ENCODE peak calls at places on chromosomes 6 and 20, in five cellular contexts. N, E, G, D and B are unnamed samples.

GRCh38 chr6:9083108-9083507 is 647.8 kb upstream of the SLC35B3 start:
- DNase-seq in N (no peak), E (no peak), G (no peak), D (no peak), B (no peak)

GRCh38 chr20:63700199-63701050 is 4.0 kb downstream of the TNFRSF6B start:
- DNase-seq in N (no peak), E (no peak), G (no peak), D (no peak), B (no peak)

GRCh38 chr6:6825986-6826901 is 237.7 kb downstream of the LY86 start:
- DNase-seq in N (peak), E (no peak), G (no peak), D (no peak), B (no peak)

GRCh38 chr6:8481727-8482126 is 46.4 kb upstream of the SLC35B3 start:
- DNase-seq in N (no peak), E (no peak), G (no peak), D (no peak), B (no peak)

GRCh38 chr6:128516514-128516898 is 3.9 kb downstream of the PTPRK start:
- DNase-seq in N (peak), E (no peak), G (no peak), D (no peak), B (no peak)

GRCh38 chr6:31734703-31735500 is 1.4 kb downstream of the CLIC1 start:
- DNase-seq in N (peak), E (no peak), G (no peak), D (peak), B (peak)

GRCh38 chr20:50144362-50144761 is 9.2 kb downstream of the PEDS1 start:
- DNase-seq in N (peak), E (no peak), G (no peak), D (peak), B (no peak)

GRCh38 chr6:166760288-166760687 is 133.2 kb upstream of the RPS6KA2 start:
- DNase-seq in N (no peak), E (no peak), G (no peak), D (no peak), B (no peak)

GRCh38 chr20:25867776-25868649 is 171.4 kb upstream of the ZNF337 start:
- DNase-seq in N (peak), E (peak), G (peak), D (no peak), B (no peak)

GRCh38 chr6:103798166-103798565 is 1061.6 kb downstream of the HACE1 start:
- DNase-seq in N (no peak), E (no peak), G (no peak), D (no peak), B (no peak)

GRCh38 chr6:5497896-5498578 is 236.7 kb downstream of the FARS2 start:
- DNase-seq in N (peak), E (no peak), G (no peak), D (peak), B (no peak)

GRCh38 chr6:35260642-35261570 is 1.4 kb downstream of the ZNF76 start:
- DNase-seq in N (no peak), E (no peak), G (no peak), D (no peak), B (no peak)

GRCh38 chr6:33192671-33193602 is 670 bp upstream of the COL11A2 start:
- DNase-seq in N (no peak), E (peak), G (peak), D (no peak), B (no peak)